ENCODE peak calls at places on chromosome 7, in four cellular contexts. P, S, C and R are unnamed samples.

GRCh38 chr7:48147078-48147591 is 24.1 kb upstream of the ABCA13 start:
- DNase-seq in P (no peak), C (no peak), S (no peak), R (no peak)

GRCh38 chr7:74505426-74506328 is 52.0 kb downstream of the GTF2IRD1 start:
- DNase-seq in P (no peak), S (no peak), C (no peak), R (no peak)

GRCh38 chr7:151786241-151786640 is 90.7 kb downstream of the PRKAG2 start:
- DNase-seq in P (no peak), S (no peak), C (no peak), R (no peak)

GRCh38 chr7:105584165-105584564 is 2.9 kb upstream of the EFCAB10 start:
- DNase-seq in S (no peak), C (no peak), P (no peak), R (no peak)

GRCh38 chr7:44461387-44461786 is 29.1 kb downstream of the NUDCD3 start:
- DNase-seq in C (peak), S (no peak), P (no peak), R (no peak)

GRCh38 chr7:665751-666453 is 60.6 kb upstream of the DNAAF5 start:
- DNase-seq in S (no peak), P (no peak), C (no peak), R (peak)

GRCh38 chr7:158395349-158395748 is 192.3 kb downstream of the PTPRN2 start:
- DNase-seq in C (no peak), S (no peak), P (no peak), R (no peak)

GRCh38 chr7:25235471-25235870 is 7.2 kb upstream of the NPVF start:
- DNase-seq in P (no peak), C (no peak), S (no peak), R (no peak)

GRCh38 chr7:104142147-104142546 is 65.7 kb downstream of the ORC5 start:
- DNase-seq in P (no peak), C (no peak), S (no peak), R (no peak)

GRCh38 chr7:50858528-50859245 is 76.0 kb upstream of the GRB10 start:
- DNase-seq in P (no peak), C (no peak), S (no peak), R (no peak)

GRCh38 chr7:140497241-140497769 is 18.0 kb upstream of the MKRN1 start:
- DNase-seq in C (no peak), P (no peak), S (no peak), R (no peak)

GRCh38 chr7:31747553-31747952 is 60.5 kb downstream of the PPP1R17 start:
- DNase-seq in C (no peak), S (no peak), P (no peak), R (no peak)

GRCh38 chr7:149027560-149028345 is 552 bp downstream of the PDIA4 start:
- DNase-seq in S (no peak), P (no peak), C (peak), R (no peak)

GRCh38 chr7:37732253-37732652 is 48.7 kb downstream of the GPR141 start:
- DNase-seq in P (no peak), S (peak), C (no peak), R (no peak)

GRCh38 chr7:149879271-149879711 is 5.5 kb downstream of the ATP6V0E2 start:
- DNase-seq in P (no peak), C (no peak), S (peak), R (no peak)

GRCh38 chr7:22219036-22219435 is 137.9 kb downstream of the RAPGEF5 start:
- DNase-seq in P (no peak), C (no peak), S (no peak), R (no peak)

GRCh38 chr7:116956515-116956804 is 3.2 kb downstream of the ST7 start:
- DNase-seq in P (no peak), C (no peak), S (no peak), R (no peak)

GRCh38 chr7:116810267-116811116 is 51.9 kb upstream of the CAPZA2 start:
- DNase-seq in S (no peak), C (no peak), P (no peak), R (no peak)

GRCh38 chr7:38753347-38753746 is 122.2 kb upstream of the AMPH start:
- DNase-seq in S (no peak), C (no peak), P (no peak), R (no peak)

GRCh38 chr7:74289660-74290589 is 718 bp downstream of the CLIP2 start:
- DNase-seq in P (no peak), S (no peak), C (peak), R (peak)

GRCh38 chr7:78912781-78913180 is 540.7 kb downstream of the MAGI2 start:
- DNase-seq in S (no peak), C (no peak), P (no peak), R (no peak)